ENCODE peak calls at places on chromosomes 7 and 10, in five cellular contexts. One of them, this sample, is unnamed.

GRCh38 chr10:52420656-52421055 is 106.6 kb downstream of the DKK1 start:
- DNase-seq in HepG2: no peak
- DNase-seq in GM12878: no peak
- DNase-seq in K562: no peak
- DNase-seq in HCT116: no peak
- DNase-seq in this sample: no peak

GRCh38 chr7:47937065-47937687 is 11.1 kb downstream of the PKD1L1 start:
- DNase-seq in GM12878: peak
- DNase-seq in K562: no peak
- DNase-seq in HCT116: no peak
- DNase-seq in HepG2: no peak
- DNase-seq in this sample: no peak

GRCh38 chr7:48875300-48875916 is 48.9 kb upstream of the CDC14C start:
- DNase-seq in HCT116: no peak
- DNase-seq in HepG2: peak
- DNase-seq in K562: no peak
- DNase-seq in GM12878: no peak
- DNase-seq in this sample: peak

GRCh38 chr7:26485421-26486019 is 193.9 kb downstream of the SNX10 start:
- DNase-seq in GM12878: no peak
- DNase-seq in K562: no peak
- DNase-seq in HepG2: no peak
- DNase-seq in HCT116: no peak
- DNase-seq in this sample: no peak

GRCh38 chr10:133388265-133388972 is 5.5 kb upstream of the MTG1 start:
- DNase-seq in K562: peak
- DNase-seq in HCT116: no peak
- DNase-seq in HepG2: peak
- DNase-seq in GM12878: peak
- DNase-seq in this sample: no peak

GRCh38 chr10:98312816-98313215 is 44.8 kb upstream of the LOXL4 start:
- DNase-seq in K562: no peak
- DNase-seq in GM12878: no peak
- DNase-seq in HepG2: no peak
- DNase-seq in HCT116: no peak
- DNase-seq in this sample: no peak

GRCh38 chr7:82264752-82265305 is 178.7 kb downstream of the CACNA2D1 start:
- DNase-seq in K562: no peak
- DNase-seq in GM12878: no peak
- DNase-seq in HepG2: no peak
- DNase-seq in HCT116: no peak
- DNase-seq in this sample: no peak

GRCh38 chr7:105352922-105353668 is 35.6 kb downstream of the SRPK2 start:
- DNase-seq in GM12878: no peak
- DNase-seq in HepG2: no peak
- DNase-seq in K562: no peak
- DNase-seq in HCT116: no peak
- DNase-seq in this sample: no peak

GRCh38 chr7:84912993-84913635 is 273.7 kb downstream of the SEMA3D start:
- DNase-seq in K562: no peak
- DNase-seq in HCT116: no peak
- DNase-seq in GM12878: no peak
- DNase-seq in HepG2: no peak
- DNase-seq in this sample: peak

GRCh38 chr10:117514971-117515370 is 27.6 kb upstream of the EMX2 start:
- DNase-seq in HepG2: no peak
- DNase-seq in GM12878: no peak
- DNase-seq in HCT116: no peak
- DNase-seq in K562: no peak
- DNase-seq in this sample: no peak

GRCh38 chr10:32084484-32084883 is 28.3 kb upstream of the KIF5B start:
- DNase-seq in HCT116: no peak
- DNase-seq in K562: no peak
- DNase-seq in HepG2: no peak
- DNase-seq in GM12878: no peak
- DNase-seq in this sample: no peak

GRCh38 chr10:35639651-35640311 is 2.3 kb downstream of the FZD8 start:
- DNase-seq in HCT116: no peak
- DNase-seq in HepG2: no peak
- DNase-seq in K562: no peak
- DNase-seq in GM12878: no peak
- DNase-seq in this sample: no peak

GRCh38 chr10:35639021-35639521 is 3.0 kb downstream of the FZD8 start:
- DNase-seq in HepG2: no peak
- DNase-seq in K562: no peak
- DNase-seq in HCT116: no peak
- DNase-seq in GM12878: no peak
- DNase-seq in this sample: no peak

GRCh38 chr10:35641430-35642015 is 573 bp downstream of the FZD8 start:
- DNase-seq in HepG2: no peak
- DNase-seq in GM12878: no peak
- DNase-seq in K562: peak
- DNase-seq in HCT116: no peak
- DNase-seq in this sample: no peak

GRCh38 chr10:35640951-35641429 is 1.1 kb downstream of the FZD8 start:
- DNase-seq in HCT116: peak
- DNase-seq in K562: no peak
- DNase-seq in GM12878: no peak
- DNase-seq in HepG2: peak
- DNase-seq in this sample: no peak

DNA sequence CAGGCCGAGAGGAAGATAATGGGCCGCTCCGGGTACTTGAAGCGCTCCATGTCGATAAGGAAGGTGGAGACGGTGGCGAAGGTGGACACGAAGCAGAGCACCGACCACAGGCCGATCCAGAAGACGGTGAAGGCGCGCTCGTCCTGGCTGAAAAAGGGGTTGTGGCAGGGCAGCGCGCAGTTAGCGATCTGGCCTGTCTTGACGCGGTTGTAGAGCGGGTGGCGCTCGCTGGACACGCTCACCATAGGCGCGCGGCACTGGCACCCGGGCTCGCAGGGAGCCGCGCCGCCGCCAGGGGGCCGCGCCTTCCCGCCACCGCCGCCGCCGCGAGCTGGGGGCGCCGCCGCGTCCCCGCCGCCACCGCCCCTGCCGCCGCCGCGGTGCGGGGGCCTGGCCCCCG is 1.6 kb downstream of the FZD8 start:
- DNase-seq in HCT116: no peak
- DNase-seq in K562: peak
- DNase-seq in GM12878: no peak
- DNase-seq in HepG2: peak
- DNase-seq in this sample: no peak
- TF ChIP-seq SRF in HCT116: no peak
- TF ChIP-seq SRF in K562: no peak
- TF ChIP-seq SRF in GM12878: no peak
- TF ChIP-seq SRF in HepG2: no peak
- TF ChIP-seq SRF in this sample: no peak

DNA sequence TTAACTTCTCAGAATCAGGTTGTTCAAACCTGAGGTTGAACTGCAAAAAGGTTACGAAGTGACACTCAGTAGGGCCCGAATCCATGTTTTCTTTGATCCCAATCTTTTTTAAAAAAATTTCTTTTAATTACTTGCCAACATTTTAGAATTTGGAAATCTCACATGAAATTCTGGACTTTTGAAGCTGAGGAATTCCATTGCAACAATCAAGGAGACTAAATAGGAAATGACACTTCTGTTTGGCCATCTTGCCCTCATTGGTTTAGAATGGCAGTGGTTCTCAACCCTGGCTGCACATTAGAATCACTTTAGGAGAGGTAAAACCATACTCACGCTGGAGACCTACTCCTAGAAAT is 471 bp upstream of the TOMM7 start:
- DNase-seq in HCT116: no peak
- DNase-seq in GM12878: no peak
- DNase-seq in K562: no peak
- DNase-seq in HepG2: no peak
- DNase-seq in this sample: no peak
- TF ChIP-seq SRF in HCT116: no peak
- TF ChIP-seq SRF in GM12878: no peak
- TF ChIP-seq SRF in K562: no peak
- TF ChIP-seq SRF in HepG2: no peak
- TF ChIP-seq SRF in this sample: no peak

GRCh38 chr7:46930336-46930735 is 651.6 kb downstream of the TNS3 start:
- DNase-seq in GM12878: no peak
- DNase-seq in K562: no peak
- DNase-seq in HepG2: no peak
- DNase-seq in HCT116: no peak
- DNase-seq in this sample: no peak
- TF ChIP-seq SRF in GM12878: no peak
- TF ChIP-seq SRF in K562: no peak
- TF ChIP-seq SRF in HepG2: no peak
- TF ChIP-seq SRF in HCT116: no peak
- TF ChIP-seq SRF in this sample: no peak

DNA sequence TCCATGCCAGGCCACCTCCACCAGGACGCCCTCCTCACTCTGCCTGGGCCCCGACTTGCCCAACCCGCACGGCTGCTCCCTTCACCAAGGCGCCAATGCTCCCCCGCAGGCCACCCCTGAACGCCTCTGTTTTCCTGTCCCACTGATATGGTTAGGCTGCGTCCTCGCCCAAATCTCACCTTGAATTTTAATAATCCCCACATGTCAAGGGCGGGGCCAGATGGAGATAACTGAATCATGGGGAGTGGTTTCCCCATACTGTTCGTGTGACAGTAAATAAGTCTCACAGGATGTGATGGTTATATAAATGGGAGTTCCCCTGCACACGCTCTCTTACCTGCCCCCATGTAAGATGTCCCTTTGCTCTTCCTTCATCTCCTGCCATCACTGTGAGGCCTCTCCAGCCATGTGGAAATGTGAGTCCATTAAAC is 29.8 kb downstream of the RSU1 start:
- DNase-seq in GM12878: no peak
- DNase-seq in K562: no peak
- DNase-seq in HCT116: no peak
- DNase-seq in HepG2: no peak
- DNase-seq in this sample: no peak
- TF ChIP-seq SRF in GM12878: no peak
- TF ChIP-seq SRF in K562: no peak
- TF ChIP-seq SRF in HCT116: no peak
- TF ChIP-seq SRF in HepG2: no peak
- TF ChIP-seq SRF in this sample: no peak